ENCODE peak calls at places on chromosomes 2 and 18, in seven cellular contexts. One of them, this sample, is unnamed.
A peak's percentile ranks its signal among the peaks of the same experiment; 100 is the strongest.

GRCh38 chr2:152646775-152647174 is 70.5 kb downstream of the PRPF40A start:
- DNase-seq in putamen: peak; percentile 60
- DNase-seq in activated CD4-positive, alpha-beta T cell treated with anti-CD3 and anti-CD28 coated beads, Interleukin-2, amount 50 U/mL, for 4 hours: no peak
- DNase-seq in stimulated activated naive CD8-positive, alpha-beta T cell treated with anti-CD3 and anti-CD28 coated beads, Interleukin-15, amount 100 ng/mL, for 72 hours: no peak
- DNase-seq in upper lobe of right lung: no peak
- DNase-seq in stimulated activated CD4-positive, alpha-beta T cell treated with anti-CD3 and anti-CD28 coated beads, Interleukin-1b, Interleukin-23, amount 100 ng/mL, for 1 hour: no peak
- DNase-seq in ELR: peak; percentile 96
- DNase-seq in this sample: peak; percentile 84

GRCh38 chr2:74297391-74297790 is 45.8 kb downstream of the SLC4A5 start:
- DNase-seq in upper lobe of right lung: no peak
- DNase-seq in activated CD4-positive, alpha-beta T cell treated with anti-CD3 and anti-CD28 coated beads, Interleukin-2, amount 50 U/mL, for 4 hours: no peak
- DNase-seq in stimulated activated CD4-positive, alpha-beta T cell treated with anti-CD3 and anti-CD28 coated beads, Interleukin-1b, Interleukin-23, amount 100 ng/mL, for 1 hour: no peak
- DNase-seq in stimulated activated naive CD8-positive, alpha-beta T cell treated with anti-CD3 and anti-CD28 coated beads, Interleukin-15, amount 100 ng/mL, for 72 hours: no peak
- DNase-seq in putamen: no peak
- DNase-seq in ELR: no peak
- DNase-seq in this sample: no peak

GRCh38 chr18:62637807-62638687 is 77.3 kb upstream of the PHLPP1 start:
- DNase-seq in stimulated activated naive CD8-positive, alpha-beta T cell treated with anti-CD3 and anti-CD28 coated beads, Interleukin-15, amount 100 ng/mL, for 72 hours: peak; percentile 58
- DNase-seq in putamen: peak; percentile 42
- DNase-seq in upper lobe of right lung: no peak
- DNase-seq in activated CD4-positive, alpha-beta T cell treated with anti-CD3 and anti-CD28 coated beads, Interleukin-2, amount 50 U/mL, for 4 hours: peak; percentile 46
- DNase-seq in stimulated activated CD4-positive, alpha-beta T cell treated with anti-CD3 and anti-CD28 coated beads, Interleukin-1b, Interleukin-23, amount 100 ng/mL, for 1 hour: no peak
- DNase-seq in ELR: peak; percentile 32
- DNase-seq in this sample: peak; percentile 39

GRCh38 chr2:159202568-159203071 is 83.9 kb downstream of the WDSUB1 start:
- DNase-seq in stimulated activated CD4-positive, alpha-beta T cell treated with anti-CD3 and anti-CD28 coated beads, Interleukin-1b, Interleukin-23, amount 100 ng/mL, for 1 hour: no peak
- DNase-seq in putamen: peak; percentile 55
- DNase-seq in stimulated activated naive CD8-positive, alpha-beta T cell treated with anti-CD3 and anti-CD28 coated beads, Interleukin-15, amount 100 ng/mL, for 72 hours: no peak
- DNase-seq in activated CD4-positive, alpha-beta T cell treated with anti-CD3 and anti-CD28 coated beads, Interleukin-2, amount 50 U/mL, for 4 hours: no peak
- DNase-seq in upper lobe of right lung: no peak
- DNase-seq in ELR: peak; percentile 96
- DNase-seq in this sample: peak; percentile 96

GRCh38 chr18:24227976-24228660 is 89.3 kb downstream of the CABYR start:
- DNase-seq in ELR: no peak
- DNase-seq in stimulated activated naive CD8-positive, alpha-beta T cell treated with anti-CD3 and anti-CD28 coated beads, Interleukin-15, amount 100 ng/mL, for 72 hours: no peak
- DNase-seq in stimulated activated CD4-positive, alpha-beta T cell treated with anti-CD3 and anti-CD28 coated beads, Interleukin-1b, Interleukin-23, amount 100 ng/mL, for 1 hour: no peak
- DNase-seq in putamen: no peak
- DNase-seq in activated CD4-positive, alpha-beta T cell treated with anti-CD3 and anti-CD28 coated beads, Interleukin-2, amount 50 U/mL, for 4 hours: no peak
- DNase-seq in upper lobe of right lung: no peak
- DNase-seq in this sample: peak; percentile 61

GRCh38 chr2:234635284-234635683 is 138.4 kb upstream of the ARL4C start:
- DNase-seq in ELR: no peak
- DNase-seq in stimulated activated naive CD8-positive, alpha-beta T cell treated with anti-CD3 and anti-CD28 coated beads, Interleukin-15, amount 100 ng/mL, for 72 hours: no peak
- DNase-seq in activated CD4-positive, alpha-beta T cell treated with anti-CD3 and anti-CD28 coated beads, Interleukin-2, amount 50 U/mL, for 4 hours: no peak
- DNase-seq in putamen: no peak
- DNase-seq in stimulated activated CD4-positive, alpha-beta T cell treated with anti-CD3 and anti-CD28 coated beads, Interleukin-1b, Interleukin-23, amount 100 ng/mL, for 1 hour: no peak
- DNase-seq in upper lobe of right lung: no peak
- DNase-seq in this sample: no peak

GRCh38 chr2:95379616-95379925 is 22.9 kb upstream of the FAHD2A start:
- DNase-seq in putamen: no peak
- DNase-seq in stimulated activated naive CD8-positive, alpha-beta T cell treated with anti-CD3 and anti-CD28 coated beads, Interleukin-15, amount 100 ng/mL, for 72 hours: no peak
- DNase-seq in activated CD4-positive, alpha-beta T cell treated with anti-CD3 and anti-CD28 coated beads, Interleukin-2, amount 50 U/mL, for 4 hours: no peak
- DNase-seq in upper lobe of right lung: no peak
- DNase-seq in ELR: peak; percentile 18
- DNase-seq in stimulated activated CD4-positive, alpha-beta T cell treated with anti-CD3 and anti-CD28 coated beads, Interleukin-1b, Interleukin-23, amount 100 ng/mL, for 1 hour: no peak
- DNase-seq in this sample: no peak

GRCh38 chr2:8154270-8154669 is 527.6 kb upstream of the ID2 start:
- DNase-seq in activated CD4-positive, alpha-beta T cell treated with anti-CD3 and anti-CD28 coated beads, Interleukin-2, amount 50 U/mL, for 4 hours: no peak
- DNase-seq in ELR: no peak
- DNase-seq in stimulated activated naive CD8-positive, alpha-beta T cell treated with anti-CD3 and anti-CD28 coated beads, Interleukin-15, amount 100 ng/mL, for 72 hours: no peak
- DNase-seq in upper lobe of right lung: no peak
- DNase-seq in stimulated activated CD4-positive, alpha-beta T cell treated with anti-CD3 and anti-CD28 coated beads, Interleukin-1b, Interleukin-23, amount 100 ng/mL, for 1 hour: no peak
- DNase-seq in putamen: no peak
- DNase-seq in this sample: peak; percentile 21

This sample was measured in kidney tubule cell.